ENCODE peak calls at places on chromosome 6, in four cellular contexts. H is psoas muscle, C is neural progenitor cell, Z is HFFc6. F is an unnamed sample.

GRCh38 chr6:22821664-22822320 is 252.4 kb downstream of the HDGFL1 start:
- DNase-seq in H (no peak), C (no peak), Z (peak), F (no peak)

GRCh38 chr6:14711056-14711703 is 534.7 kb upstream of the JARID2 start:
- DNase-seq in H (no peak), C (peak), Z (peak), F (peak)

GRCh38 chr6:13101985-13102384 is 226.4 kb downstream of the TBC1D7 start:
- DNase-seq in H (no peak), C (no peak), Z (no peak), F (no peak)

GRCh38 chr6:36358235-36358915 is 21.7 kb upstream of the BNIP5 start:
- DNase-seq in H (no peak), C (no peak), Z (no peak), F (no peak)

GRCh38 chr6:107361568-107362270 is 97.6 kb downstream of the PDSS2 start:
- DNase-seq in H (no peak), C (peak), Z (peak), F (no peak)

GRCh38 chr6:72857791-72858190 is 235.9 kb downstream of the KCNQ5 start:
- DNase-seq in H (no peak), C (no peak), Z (peak), F (no peak)

GRCh38 chr6:161246725-161247124 is 27.1 kb downstream of the AGPAT4 start:
- DNase-seq in H (no peak), C (no peak), Z (no peak), F (no peak)

GRCh38 chr6:127518212-127518709 is 874 bp downstream of the MTCL3 start:
- DNase-seq in H (no peak), C (peak), Z (no peak), F (no peak)

GRCh38 chr6:15113587-15113986 is 132.3 kb upstream of the JARID2 start:
- DNase-seq in H (no peak), C (no peak), Z (no peak), F (no peak)

GRCh38 chr6:88914885-88915598 is 48.4 kb downstream of the RNGTT start:
- DNase-seq in H (no peak), C (no peak), Z (peak), F (no peak)

GRCh38 chr6:119962505-119962904 is 612.9 kb upstream of the MAN1A1 start:
- DNase-seq in H (no peak), C (no peak), Z (no peak), F (no peak)

GRCh38 chr6:157982297-157982579 is 575 bp downstream of the SYNJ2 start:
- DNase-seq in H (no peak), C (peak), Z (no peak), F (peak)

GRCh38 chr6:166364480-166364879 is 18.3 kb downstream of the MPC1 start:
- DNase-seq in H (no peak), C (no peak), Z (no peak), F (no peak)

GRCh38 chr6:40789143-40789764 is 202.1 kb upstream of the LRFN2 start:
- DNase-seq in H (no peak), C (no peak), Z (no peak), F (no peak)

GRCh38 chr6:157017861-157018260 is 240.7 kb downstream of the ARID1B start:
- DNase-seq in H (no peak), C (no peak), Z (no peak), F (no peak)

GRCh38 chr6:4664117-4664626 is 112.0 kb upstream of the CDYL start:
- DNase-seq in H (peak), C (no peak), Z (peak), F (no peak)

GRCh38 chr6:21915707-21916399 is 322.3 kb downstream of the SOX4 start:
- DNase-seq in H (no peak), C (no peak), Z (peak), F (no peak)

GRCh38 chr6:81735756-81736380 is 16.6 kb downstream of the TENT5A start:
- DNase-seq in H (no peak), C (no peak), Z (peak), F (no peak)

F was measured in WTC11.